ENCODE peak calls at places on chromosomes 4 and X, in eight cellular contexts. One of them, this sample, is unnamed.

GRCh38 chrX:22690116-22690515 is 309.6 kb upstream of the DDX53 start:
- DNase-seq in hepatocyte: peak; percentile 3
- DNase-seq in endothelial cell: no peak
- DNase-seq in fibroblast of lung: peak; percentile 80
- DNase-seq in RWPE1: no peak
- DNase-seq in fibroblast of mammary gland: peak; percentile 38
- DNase-seq in Calu3: no peak
- DNase-seq in WTC11: peak; percentile 8
- DNase-seq in this sample: no peak

GRCh38 chr4:152820073-152820472 is 40.3 kb downstream of the ARFIP1 start:
- DNase-seq in WTC11: no peak
- DNase-seq in endothelial cell: no peak
- DNase-seq in hepatocyte: no peak
- DNase-seq in fibroblast of mammary gland: no peak
- DNase-seq in Calu3: no peak
- DNase-seq in fibroblast of lung: no peak
- DNase-seq in RWPE1: no peak
- DNase-seq in this sample: no peak

GRCh38 chr4:89800527-89801103 is 36.3 kb downstream of the SNCA start:
- DNase-seq in RWPE1: peak; percentile 6
- DNase-seq in Calu3: peak; percentile 14
- DNase-seq in fibroblast of lung: no peak
- DNase-seq in fibroblast of mammary gland: no peak
- DNase-seq in WTC11: no peak
- DNase-seq in endothelial cell: no peak
- DNase-seq in hepatocyte: no peak
- DNase-seq in this sample: no peak

GRCh38 chr4:98430708-98431403 is 169.7 kb downstream of the RAP1GDS1 start:
- DNase-seq in hepatocyte: peak; percentile 56
- DNase-seq in RWPE1: peak; percentile 90
- DNase-seq in endothelial cell: no peak
- DNase-seq in Calu3: no peak
- DNase-seq in fibroblast of mammary gland: peak; percentile 87
- DNase-seq in WTC11: no peak
- DNase-seq in fibroblast of lung: peak; percentile 65
- DNase-seq in this sample: peak; percentile 64

GRCh38 chrX:71216446-71216845 is 6.6 kb upstream of the GJB1 start:
- DNase-seq in hepatocyte: no peak
- DNase-seq in Calu3: peak; percentile 9
- DNase-seq in fibroblast of mammary gland: no peak
- DNase-seq in WTC11: no peak
- DNase-seq in RWPE1: no peak
- DNase-seq in endothelial cell: no peak
- DNase-seq in fibroblast of lung: no peak
- DNase-seq in this sample: no peak

GRCh38 chr4:33470805-33471204 is 2750.6 kb downstream of the PCDH7 start:
- DNase-seq in fibroblast of mammary gland: no peak
- DNase-seq in RWPE1: no peak
- DNase-seq in WTC11: no peak
- DNase-seq in Calu3: no peak
- DNase-seq in endothelial cell: no peak
- DNase-seq in fibroblast of lung: no peak
- DNase-seq in hepatocyte: no peak
- DNase-seq in this sample: no peak

GRCh38 chr4:153766758-153767157 is 6.9 kb upstream of the RNF175 start:
- DNase-seq in Calu3: no peak
- DNase-seq in hepatocyte: no peak
- DNase-seq in RWPE1: no peak
- DNase-seq in fibroblast of mammary gland: no peak
- DNase-seq in endothelial cell: no peak
- DNase-seq in fibroblast of lung: no peak
- DNase-seq in WTC11: no peak
- DNase-seq in this sample: no peak

GRCh38 chrX:64894454-64895038 is 81.7 kb downstream of the ZC4H2 start:
- DNase-seq in WTC11: peak; percentile 57
- DNase-seq in endothelial cell: peak; percentile 53
- DNase-seq in hepatocyte: peak; percentile 44
- DNase-seq in fibroblast of lung: no peak
- DNase-seq in Calu3: no peak
- DNase-seq in RWPE1: no peak
- DNase-seq in fibroblast of mammary gland: peak; percentile 7
- DNase-seq in this sample: no peak

GRCh38 chrX:9614016-9614415 is 149.2 kb downstream of the TBL1X start:
- DNase-seq in WTC11: no peak
- DNase-seq in endothelial cell: no peak
- DNase-seq in RWPE1: no peak
- DNase-seq in fibroblast of lung: peak; percentile 26
- DNase-seq in hepatocyte: no peak
- DNase-seq in Calu3: no peak
- DNase-seq in fibroblast of mammary gland: peak; percentile 80
- DNase-seq in this sample: peak; percentile 71

GRCh38 chrX:28552322-28552721 is 34.9 kb upstream of the IL1RAPL1 start:
- DNase-seq in WTC11: no peak
- DNase-seq in fibroblast of mammary gland: peak; percentile 0
- DNase-seq in hepatocyte: no peak
- DNase-seq in endothelial cell: no peak
- DNase-seq in Calu3: no peak
- DNase-seq in fibroblast of lung: peak; percentile 17
- DNase-seq in RWPE1: peak; percentile 14
- DNase-seq in this sample: no peak

GRCh38 chr4:106351016-106351415 is 17.6 kb downstream of the GIMD1 start:
- DNase-seq in fibroblast of mammary gland: no peak
- DNase-seq in fibroblast of lung: no peak
- DNase-seq in Calu3: no peak
- DNase-seq in WTC11: no peak
- DNase-seq in RWPE1: no peak
- DNase-seq in hepatocyte: no peak
- DNase-seq in endothelial cell: no peak
- DNase-seq in this sample: no peak

GRCh38 chrX:111470681-111471403 is 40.6 kb upstream of the SERTM2 start:
- DNase-seq in fibroblast of mammary gland: no peak
- DNase-seq in RWPE1: no peak
- DNase-seq in hepatocyte: no peak
- DNase-seq in WTC11: no peak
- DNase-seq in Calu3: no peak
- DNase-seq in endothelial cell: no peak
- DNase-seq in fibroblast of lung: no peak
- DNase-seq in this sample: no peak

GRCh38 chrX:29237972-29238371 is 650.7 kb downstream of the IL1RAPL1 start:
- DNase-seq in WTC11: no peak
- DNase-seq in endothelial cell: no peak
- DNase-seq in hepatocyte: no peak
- DNase-seq in fibroblast of lung: no peak
- DNase-seq in Calu3: no peak
- DNase-seq in fibroblast of mammary gland: no peak
- DNase-seq in RWPE1: no peak
- DNase-seq in this sample: no peak

DNA sequence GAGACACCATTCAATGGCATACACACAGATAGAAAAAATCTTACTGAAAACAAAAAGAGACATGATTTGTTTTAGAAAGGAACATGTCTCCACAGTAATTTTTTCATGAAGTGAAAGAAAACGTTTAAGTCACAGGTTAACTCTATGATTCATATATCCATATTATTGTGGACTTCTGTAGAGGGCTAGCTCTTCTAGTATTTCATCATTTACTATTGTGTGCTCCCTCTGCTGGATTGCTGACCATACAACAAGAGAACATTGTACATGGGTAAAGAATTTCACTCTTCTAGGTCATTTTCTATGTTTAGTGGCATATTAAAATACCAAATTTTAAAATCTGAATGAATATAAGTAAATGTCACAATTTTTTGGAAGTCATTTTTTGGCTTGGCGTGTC is 91.8 kb upstream of the POU3F4 start:
- DNase-seq in WTC11: no peak
- DNase-seq in RWPE1: no peak
- DNase-seq in endothelial cell: no peak
- DNase-seq in fibroblast of lung: no peak
- DNase-seq in fibroblast of mammary gland: peak; percentile 0
- DNase-seq in Calu3: no peak
- DNase-seq in hepatocyte: peak; percentile 19
- DNase-seq in this sample: no peak
- TF ChIP-seq CTCF in WTC11: no peak
- TF ChIP-seq CTCF in RWPE1: peak; percentile 14
- TF ChIP-seq CTCF in endothelial cell: peak; percentile 34
- TF ChIP-seq CTCF in fibroblast of lung: no peak
- TF ChIP-seq CTCF in fibroblast of mammary gland: peak; percentile 18
- TF ChIP-seq CTCF in Calu3: no peak
- TF ChIP-seq CTCF in hepatocyte: peak; percentile 41
- TF ChIP-seq CTCF in this sample: no peak

GRCh38 chr4:2245787-2246275 is 3.9 kb upstream of the HAUS3 start:
- DNase-seq in Calu3: no peak
- DNase-seq in fibroblast of lung: no peak
- DNase-seq in fibroblast of mammary gland: no peak
- DNase-seq in RWPE1: no peak
- DNase-seq in hepatocyte: no peak
- DNase-seq in endothelial cell: no peak
- DNase-seq in WTC11: no peak
- DNase-seq in this sample: no peak

GRCh38 chr4:2241410-2242353 is at the start of the genes HAUS3 and POLN:
- DNase-seq in hepatocyte: peak; percentile 99
- DNase-seq in endothelial cell: peak; percentile 99
- DNase-seq in fibroblast of mammary gland: peak; percentile 97
- DNase-seq in Calu3: peak; percentile 95
- DNase-seq in fibroblast of lung: peak; percentile 97
- DNase-seq in WTC11: peak; percentile 99
- DNase-seq in RWPE1: peak; percentile 97
- DNase-seq in this sample: peak; percentile 94

GRCh38 chr4:2246384-2247127 is 4.6 kb upstream of the HAUS3 start:
- DNase-seq in fibroblast of mammary gland: no peak
- DNase-seq in hepatocyte: peak; percentile 2
- DNase-seq in fibroblast of lung: no peak
- DNase-seq in WTC11: no peak
- DNase-seq in Calu3: no peak
- DNase-seq in RWPE1: no peak
- DNase-seq in endothelial cell: peak; percentile 3
- DNase-seq in this sample: no peak

GRCh38 chr4:2244947-2245786 is 3.2 kb upstream of the HAUS3 start:
- DNase-seq in Calu3: no peak
- DNase-seq in WTC11: peak; percentile 11
- DNase-seq in RWPE1: no peak
- DNase-seq in hepatocyte: no peak
- DNase-seq in fibroblast of mammary gland: no peak
- DNase-seq in endothelial cell: no peak
- DNase-seq in fibroblast of lung: no peak
- DNase-seq in this sample: no peak

GRCh38 chr4:2243682-2244380 is 1.9 kb upstream of the HAUS3 start:
- DNase-seq in Calu3: no peak
- DNase-seq in endothelial cell: no peak
- DNase-seq in fibroblast of mammary gland: peak; percentile 66
- DNase-seq in WTC11: peak; percentile 29
- DNase-seq in fibroblast of lung: peak; percentile 58
- DNase-seq in hepatocyte: peak; percentile 52
- DNase-seq in RWPE1: no peak
- DNase-seq in this sample: peak; percentile 35
- TF ChIP-seq CTCF in Calu3: no peak
- TF ChIP-seq CTCF in endothelial cell: no peak
- TF ChIP-seq CTCF in fibroblast of mammary gland: peak; percentile 38
- TF ChIP-seq CTCF in WTC11: no peak
- TF ChIP-seq CTCF in fibroblast of lung: peak; percentile 31
- TF ChIP-seq CTCF in hepatocyte: peak; percentile 28
- TF ChIP-seq CTCF in RWPE1: no peak
- TF ChIP-seq CTCF in this sample: peak; percentile 35

DNA sequence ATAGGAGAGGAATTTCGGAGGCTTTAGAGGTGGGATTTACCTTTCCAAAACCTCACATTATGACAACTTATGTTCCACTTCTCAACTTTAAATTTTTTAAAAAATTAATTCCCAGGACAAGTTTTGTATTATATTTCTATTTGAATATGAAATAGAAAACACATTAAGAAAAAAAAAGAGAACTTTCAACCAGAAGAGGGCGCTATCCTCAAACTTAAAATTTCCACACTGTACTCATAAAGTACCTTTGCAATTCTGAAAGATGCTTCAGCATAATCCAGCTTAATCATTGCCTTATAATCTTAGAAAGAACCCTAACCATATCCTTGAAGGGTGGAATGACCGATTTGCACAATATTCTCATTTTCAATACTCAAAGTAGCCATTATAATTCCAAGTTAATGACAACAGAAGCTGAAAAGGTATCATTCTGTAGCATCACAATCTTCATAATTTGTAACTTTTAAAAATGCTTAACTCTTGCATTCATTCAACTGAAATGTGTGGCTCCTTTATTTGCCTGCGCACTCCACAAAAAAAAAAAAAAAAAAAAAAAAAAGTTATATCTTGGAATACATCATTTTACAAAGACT is 158.0 kb downstream of the KCNIP4 start:
- DNase-seq in fibroblast of mammary gland: peak; percentile 64
- DNase-seq in hepatocyte: peak; percentile 49
- DNase-seq in endothelial cell: no peak
- DNase-seq in fibroblast of lung: peak; percentile 77
- DNase-seq in RWPE1: no peak
- DNase-seq in WTC11: no peak
- DNase-seq in Calu3: peak; percentile 8
- DNase-seq in this sample: peak; percentile 48
- TF ChIP-seq CTCF in fibroblast of mammary gland: peak; percentile 39
- TF ChIP-seq CTCF in hepatocyte: peak; percentile 74
- TF ChIP-seq CTCF in endothelial cell: peak; percentile 94
- TF ChIP-seq CTCF in fibroblast of lung: peak; percentile 39
- TF ChIP-seq CTCF in RWPE1: peak; percentile 39
- TF ChIP-seq CTCF in WTC11: peak; percentile 63
- TF ChIP-seq CTCF in Calu3: no peak
- TF ChIP-seq CTCF in this sample: peak; percentile 60

GRCh38 chr4:61541474-61541873 is 341.3 kb downstream of the ADGRL3 start:
- DNase-seq in RWPE1: no peak
- DNase-seq in fibroblast of lung: no peak
- DNase-seq in WTC11: no peak
- DNase-seq in fibroblast of mammary gland: no peak
- DNase-seq in Calu3: no peak
- DNase-seq in hepatocyte: peak; percentile 41
- DNase-seq in endothelial cell: no peak
- DNase-seq in this sample: no peak
- TF ChIP-seq CTCF in RWPE1: no peak
- TF ChIP-seq CTCF in fibroblast of lung: no peak
- TF ChIP-seq CTCF in WTC11: no peak
- TF ChIP-seq CTCF in fibroblast of mammary gland: no peak
- TF ChIP-seq CTCF in Calu3: no peak
- TF ChIP-seq CTCF in hepatocyte: peak; percentile 29
- TF ChIP-seq CTCF in endothelial cell: no peak
- TF ChIP-seq CTCF in this sample: no peak

GRCh38 chr4:31692407-31692940 is 972.3 kb downstream of the PCDH7 start:
- DNase-seq in fibroblast of mammary gland: no peak
- DNase-seq in WTC11: no peak
- DNase-seq in Calu3: no peak
- DNase-seq in fibroblast of lung: peak; percentile 81
- DNase-seq in hepatocyte: no peak
- DNase-seq in RWPE1: no peak
- DNase-seq in endothelial cell: no peak
- DNase-seq in this sample: no peak
- TF ChIP-seq CTCF in fibroblast of mammary gland: peak; percentile 7
- TF ChIP-seq CTCF in WTC11: no peak
- TF ChIP-seq CTCF in Calu3: no peak
- TF ChIP-seq CTCF in fibroblast of lung: peak; percentile 70
- TF ChIP-seq CTCF in hepatocyte: peak; percentile 11
- TF ChIP-seq CTCF in RWPE1: peak; percentile 46
- TF ChIP-seq CTCF in endothelial cell: no peak
- TF ChIP-seq CTCF in this sample: no peak

This sample was measured in AG10803.